ENCODE peak calls at places on chromosomes 1 and 21, in five cellular contexts. M is H1, P is IMR-90, B is H9, W is neuronal stem cell. F is an unnamed sample. For H3K9me3, the result is how much of the 10 kb centered on the place peaks cover.

GRCh38 chr1:167517535-167518330 is 596 bp downstream of the CD247 start:
- DNase-seq in B (no peak), M (no peak), P (no peak), W (no peak), F (no peak)

GRCh38 chr1:201445300-201445699 is 23.7 kb downstream of the PHLDA3 start:
- DNase-seq in P (no peak), B (no peak), W (no peak), M (no peak), F (no peak)

GRCh38 chr21:29504751-29505321 is 206.1 kb downstream of the BACH1 start:
- DNase-seq in P (peak), B (no peak), W (no peak), M (no peak), F (no peak)

GRCh38 chr1:183264132-183264531 is 78.1 kb downstream of the LAMC2 start:
- DNase-seq in W (no peak), M (no peak), B (no peak), P (no peak), F (no peak)

GRCh38 chr1:1337793-1338147 is 6.7 kb downstream of the TAS1R3 start:
- DNase-seq in W (no peak), P (no peak), M (no peak), B (peak), F (no peak)

GRCh38 chr1:9825101-9826074 is 1.6 kb upstream of the CLSTN1 start:
- DNase-seq in M (peak), P (peak), W (no peak), B (peak), F (peak)

GRCh38 chr1:17768651-17769241 is 13.6 kb downstream of the ACTL8 start:
- DNase-seq in M (no peak), B (no peak), P (peak), W (no peak), F (peak)

GRCh38 chr1:84884671-84885389 is 8.2 kb downstream of the LPAR3 start:
- DNase-seq in B (no peak), M (no peak), W (no peak), P (no peak), F (peak)

GRCh38 chr1:100767176-100767876 is 47.8 kb downstream of the VCAM1 start:
- DNase-seq in B (no peak), P (peak), W (no peak), M (no peak), F (no peak)

GRCh38 chr1:170461762-170462384 is 70.1 kb upstream of the GORAB start:
- DNase-seq in B (no peak), M (no peak), P (peak), W (no peak), F (peak)

GRCh38 chr21:42906222-42906621 is 13.1 kb downstream of the NDUFV3 start:
- DNase-seq in W (no peak), B (no peak), P (no peak), M (no peak), F (no peak)

GRCh38 chr1:8090241-8090702 is 64.2 kb upstream of the ERRFI1 start:
- DNase-seq in W (no peak), P (peak), M (no peak), B (no peak), F (peak)

GRCh38 chr1:109959974-109960744 is 24.4 kb upstream of the AHCYL1 start:
- DNase-seq in W (peak), B (peak), P (peak), M (no peak), F (peak)

GRCh38 chr1:53552146-53552940 is 93.1 kb downstream of the DMRTB1 start:
- DNase-seq in W (no peak), P (peak), M (peak), B (no peak), F (no peak)

GRCh38 chr1:161046574-161047167 is 894 bp upstream of the USF1 start:
- DNase-seq in W (no peak), P (no peak), B (no peak), M (no peak), F (no peak)

GRCh38 chr1:27348861-27349783 is 7.3 kb downstream of the SYTL1 start:
- DNase-seq in W (peak), P (no peak), B (peak), M (no peak), F (no peak)

GRCh38 chr1:202210370-202210769 is 16.8 kb downstream of the LGR6 start:
- DNase-seq in P (peak), B (no peak), W (no peak), M (no peak), F (no peak)

GRCh38 chr1:156756355-156756754 is 4.9 kb upstream of the HDGF start:
- DNase-seq in W (no peak), M (no peak), B (no peak), P (no peak), F (no peak)

GRCh38 chr1:154760469-154760933 is 109.6 kb downstream of the KCNN3 start:
- DNase-seq in P (no peak), B (peak), M (no peak), W (peak), F (no peak)

GRCh38 chr21:36973986-36974850 is 7.7 kb upstream of the HLCS start:
- DNase-seq in P (no peak), W (no peak), B (no peak), M (no peak), F (no peak)
- H2BK5ac ChIP-seq in P (no peak), W (no peak), B (no peak), M (no peak), F (no peak)

GRCh38 chr1:225772848-225773247 is 4.8 kb upstream of the SRP9 start:
- DNase-seq in W (no peak), P (no peak), M (no peak), B (no peak), F (no peak)
- H3K4me2 ChIP-seq in W (no peak), P (peak), M (no peak), B (no peak), F (no peak)

DNA sequence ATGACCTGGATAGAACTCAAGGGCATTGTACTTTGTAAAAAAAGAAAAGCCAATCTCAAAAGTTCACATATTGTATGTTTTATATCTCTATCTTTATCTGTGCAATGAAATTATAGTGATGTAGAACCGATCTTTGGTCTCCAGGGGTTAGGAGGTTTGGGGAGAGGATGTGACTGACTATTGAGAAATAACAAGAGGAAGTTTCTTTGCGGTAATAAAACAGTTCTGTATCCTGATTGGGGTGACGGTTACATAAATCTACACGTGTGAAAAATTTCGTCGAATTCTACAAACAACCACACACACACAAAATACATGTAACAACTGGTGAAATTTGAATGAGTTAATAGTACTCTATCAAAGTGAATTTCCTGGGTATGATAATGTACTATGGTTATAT is 10.6 kb upstream of the OR2T33 start:
- DNase-seq in P (no peak), W (no peak), B (no peak), M (no peak), F (no peak)
- H3K9me3 ChIP-seq in P (under half), W (under half), B (under half), M (under half), F (under half)

GRCh38 chr1:59486595-59486994 is 189.7 kb downstream of the FGGY start:
- DNase-seq in B (no peak), W (no peak), M (no peak), P (peak), F (no peak)
- H2BK5ac ChIP-seq in B (no peak), W (no peak), M (no peak), P (no peak), F (no peak)

F was measured in mesenchymal stem cell.